ENCODE peak calls at places on chromosomes 7 and 10, in six cellular contexts. B is H9, J is mesendoderm, L is neuronal stem cell, E is IMR-90, F is H1. H is an unnamed sample.

GRCh38 chr10:48305905-48306264 is 592 bp upstream of the MAPK8 start:
- DNase-seq in E (no peak), J (no peak), B (no peak), L (no peak), F (no peak), H (no peak)

GRCh38 chr7:149125864-149126661 is at the start of gene ZNF425:
- DNase-seq in J (peak), B (peak), L (peak), E (peak), F (peak), H (peak)

GRCh38 chr10:49194212-49194920 is 6.2 kb upstream of the TMEM273 start:
- DNase-seq in L (no peak), J (no peak), F (no peak), E (no peak), B (no peak), H (no peak)

GRCh38 chr7:17672774-17673173 is 267.5 kb downstream of the SNX13 start:
- DNase-seq in J (no peak), B (no peak), L (no peak), E (no peak), F (no peak), H (no peak)

GRCh38 chr7:42332605-42333222 is 95.7 kb upstream of the GLI3 start:
- DNase-seq in F (no peak), J (no peak), E (no peak), L (no peak), B (no peak), H (no peak)

GRCh38 chr7:153152786-153153185 is 393.2 kb downstream of the ACTR3B start:
- DNase-seq in B (no peak), E (no peak), F (no peak), L (no peak), J (no peak), H (no peak)

GRCh38 chr7:18873674-18874341 is 243.6 kb downstream of the TWIST1 start:
- DNase-seq in E (peak), B (peak), L (peak), F (no peak), J (peak), H (peak)

GRCh38 chr10:127887497-127888415 is 5.0 kb downstream of the CLRN3 start:
- DNase-seq in E (no peak), L (no peak), F (peak), B (no peak), J (no peak), H (no peak)

GRCh38 chr10:98354491-98354890 is 60.5 kb downstream of the PYROXD2 start:
- DNase-seq in E (no peak), L (no peak), F (no peak), B (no peak), J (no peak), H (no peak)

GRCh38 chr10:93481931-93482834 is at the start of gene MYOF:
- DNase-seq in B (peak), J (peak), L (peak), E (peak), F (peak), H (peak)

GRCh38 chr7:104946338-104946737 is 67.7 kb upstream of the KMT2E start:
- DNase-seq in J (no peak), E (no peak), L (no peak), F (no peak), B (no peak), H (no peak)

GRCh38 chr7:28316489-28316888 is 95.8 kb upstream of the CREB5 start:
- DNase-seq in B (no peak), L (no peak), J (no peak), E (peak), F (no peak), H (peak)

GRCh38 chr7:34552502-34552901 is 105.5 kb upstream of the NPSR1 start:
- DNase-seq in E (no peak), F (no peak), B (no peak), J (no peak), L (no peak), H (no peak)

GRCh38 chr10:124300224-124300623 is 118.5 kb downstream of the OAT start:
- DNase-seq in L (no peak), J (no peak), E (no peak), F (no peak), B (no peak), H (no peak)

GRCh38 chr10:9858816-9859215 is 1158.9 kb upstream of the CELF2 start:
- DNase-seq in J (no peak), L (no peak), F (no peak), B (no peak), E (peak), H (no peak)

GRCh38 chr7:135389971-135390370 is 119.9 kb downstream of the CNOT4 start:
- DNase-seq in J (no peak), B (no peak), E (no peak), F (no peak), L (no peak), H (no peak)

GRCh38 chr10:117900280-117900679 is 146.5 kb downstream of the RAB11FIP2 start:
- DNase-seq in E (no peak), F (no peak), B (no peak), J (no peak), L (no peak), H (no peak)

DNA sequence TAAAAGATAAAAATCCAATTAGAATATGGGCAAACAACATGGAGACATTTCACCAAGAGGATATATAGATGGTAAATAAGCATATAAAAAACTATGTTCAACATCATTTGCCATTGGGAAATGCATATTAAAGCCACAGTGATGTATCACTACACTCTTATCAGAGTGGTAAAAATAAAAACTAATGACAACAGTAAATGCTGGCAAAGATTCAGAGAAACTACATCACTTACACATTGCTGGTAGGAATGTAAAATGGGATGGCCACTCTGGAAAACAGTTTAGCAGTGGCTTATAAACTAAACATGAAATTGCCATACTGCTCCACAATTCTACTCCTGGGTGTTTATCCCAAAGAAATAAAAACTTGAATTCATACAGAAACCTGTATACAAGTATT is 59.2 kb downstream of the CROT start:
- DNase-seq in J (no peak), B (no peak), L (no peak), E (peak), F (no peak), H (no peak)
- H2BK15ac ChIP-seq in J (no peak), B (no peak), L (no peak), E (no peak), F (no peak), H (no peak)

DNA sequence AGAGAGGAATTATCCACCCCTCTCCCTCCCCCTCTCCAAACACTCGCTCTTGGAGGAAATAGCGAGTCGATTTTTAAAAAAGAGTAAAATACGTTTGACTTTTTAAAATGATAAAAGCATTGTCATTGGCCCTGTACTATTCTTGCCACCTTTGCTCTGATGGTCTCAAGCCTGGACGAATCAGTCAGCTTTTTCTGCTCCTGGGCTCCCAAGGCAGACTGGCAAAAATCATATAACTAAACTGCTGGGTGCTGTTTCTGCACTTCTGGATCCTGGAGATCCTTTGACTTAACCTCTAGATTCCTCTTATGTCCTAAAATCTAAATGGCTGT is 1.7 kb downstream of the TPST1 start:
- DNase-seq in B (no peak), F (no peak), L (no peak), E (no peak), J (no peak), H (no peak)
- H3K27ac ChIP-seq in B (no peak), F (no peak), L (no peak), E (no peak), J (no peak), H (no peak)

GRCh38 chr10:122548699-122549098 is 11.9 kb upstream of the DMBT1 start:
- DNase-seq in E (no peak), B (no peak), L (no peak), J (peak), F (no peak), H (no peak)
- H2BK15ac ChIP-seq in E (no peak), B (no peak), L (no peak), J (no peak), F (no peak), H (no peak)

GRCh38 chr10:119518176-119518575 is 24.3 kb downstream of the RGS10 start:
- DNase-seq in B (no peak), J (no peak), L (no peak), E (no peak), F (no peak), H (no peak)
- H3K27ac ChIP-seq in B (no peak), J (no peak), L (no peak), E (no peak), F (no peak), H (no peak)

GRCh38 chr7:31751726-31752125 is 64.7 kb downstream of the PPP1R17 start:
- DNase-seq in F (no peak), E (no peak), B (no peak), J (no peak), L (no peak), H (no peak)
- H2BK15ac ChIP-seq in F (no peak), E (no peak), B (no peak), J (no peak), L (no peak), H (no peak)

GRCh38 chr7:129889133-129889854 is 63.5 kb downstream of the UBE2H start:
- DNase-seq in B (no peak), F (no peak), E (peak), J (no peak), L (no peak), H (peak)

GRCh38 chr7:129886184-129886817 is 66.5 kb downstream of the UBE2H start:
- DNase-seq in J (no peak), L (no peak), F (no peak), E (no peak), B (no peak), H (no peak)

GRCh38 chr7:129886818-129887186 is 66.0 kb downstream of the UBE2H start:
- DNase-seq in J (no peak), L (no peak), F (no peak), E (no peak), B (no peak), H (no peak)

GRCh38 chr7:129887865-129888264 is 64.9 kb downstream of the UBE2H start:
- DNase-seq in F (no peak), E (no peak), L (no peak), B (no peak), J (no peak), H (no peak)

GRCh38 chr7:129890090-129890489 is 62.7 kb downstream of the UBE2H start:
- DNase-seq in F (no peak), L (no peak), B (no peak), E (no peak), J (no peak), H (no peak)
- H3K27ac ChIP-seq in F (no peak), L (no peak), B (no peak), E (no peak), J (no peak), H (no peak)

DNA sequence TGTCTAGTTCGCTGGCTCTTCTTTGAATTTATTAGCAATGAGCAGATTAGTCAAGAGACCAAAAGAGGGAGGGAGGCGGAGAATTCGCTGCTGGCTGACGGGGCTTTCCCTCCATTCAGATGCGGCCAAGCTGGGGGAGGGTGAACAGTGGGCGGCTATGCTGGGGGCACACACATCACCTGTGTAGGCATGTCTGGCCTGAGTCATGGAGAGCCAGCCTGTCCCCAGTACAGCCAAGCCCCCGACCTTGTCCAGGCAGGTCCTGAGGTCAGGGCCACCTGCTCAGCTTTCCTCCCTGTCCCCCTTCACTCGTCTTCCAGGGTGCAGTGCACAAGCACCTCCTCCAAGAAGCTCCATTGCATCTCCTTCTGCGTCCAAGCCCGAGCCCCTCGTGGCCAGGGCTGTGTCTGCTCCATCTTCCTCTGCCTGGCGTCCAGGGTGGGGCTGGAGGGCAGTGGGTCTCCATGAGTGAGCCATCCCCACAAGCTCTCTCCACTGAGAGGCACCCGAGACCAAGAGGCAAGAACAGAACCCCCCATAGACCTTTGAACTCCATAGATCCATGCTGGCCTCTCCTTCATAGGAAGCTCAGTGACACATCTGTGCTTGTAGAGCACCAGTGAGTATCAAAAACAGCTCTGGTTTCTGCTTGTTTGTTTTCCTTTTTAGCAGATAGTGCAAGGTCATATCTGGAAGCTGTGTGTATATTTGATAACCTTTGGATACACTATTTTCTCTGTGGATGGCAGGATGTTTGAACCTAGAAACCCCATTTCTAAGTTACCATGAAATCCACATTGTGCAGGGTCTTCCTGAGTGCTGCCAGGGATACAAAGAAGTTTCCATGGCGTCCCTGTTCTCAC is 1.9 kb upstream of the DEPP1 start:
- DNase-seq in L (no peak), F (no peak), J (no peak), B (no peak), E (no peak), H (no peak)
- H2BK15ac ChIP-seq in L (no peak), F (peak), J (no peak), B (no peak), E (peak), H (no peak)

GRCh38 chr7:91940572-91941341 is at the start of gene AKAP9:
- DNase-seq in F (peak), L (peak), J (peak), B (peak), E (peak), H (peak)

GRCh38 chr7:91940171-91940570 is 491 bp upstream of the AKAP9 start:
- DNase-seq in L (peak), J (peak), E (no peak), B (peak), F (peak), H (peak)

GRCh38 chr7:91945476-91945875 is 4.8 kb downstream of the AKAP9 start:
- DNase-seq in L (no peak), F (no peak), E (peak), J (no peak), B (no peak), H (peak)

GRCh38 chr7:91941450-91941849 is 788 bp downstream of the AKAP9 start:
- DNase-seq in E (peak), B (peak), J (peak), F (no peak), L (peak), H (peak)

DNA sequence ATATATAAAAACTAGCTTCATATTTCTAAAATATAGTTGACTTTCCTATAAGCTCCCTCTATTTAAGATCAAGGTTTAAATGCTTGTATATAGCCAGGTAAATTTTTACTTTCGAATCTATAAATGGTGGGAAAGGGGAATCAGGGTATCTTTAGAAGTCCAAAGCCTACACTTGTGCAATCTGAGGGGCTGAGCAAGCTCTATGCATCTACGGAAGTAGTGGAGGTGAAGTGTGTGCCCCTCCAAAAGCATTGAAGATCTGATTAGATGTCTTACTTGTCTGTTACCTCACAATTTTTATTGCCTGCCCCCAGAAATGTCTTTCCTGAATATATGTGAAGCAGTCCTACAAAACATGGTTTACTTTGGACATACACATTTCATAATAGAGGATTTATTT is 1.6 kb downstream of the AKAP9 start:
- DNase-seq in J (no peak), B (no peak), E (no peak), F (no peak), L (no peak), H (no peak)
- H3K27ac ChIP-seq in J (no peak), B (no peak), E (no peak), F (no peak), L (no peak), H (no peak)

H was measured in mesenchymal stem cell.